ENCODE peak calls at places on chromosome 18, in eight cellular contexts. One of them, this sample, is unnamed.

GRCh38 chr18:72830109-72830508 is 37.7 kb downstream of the NETO1 start:
- DNase-seq in nephron progenitor cell: peak; percentile 85
- DNase-seq in foreskin keratinocyte: no peak
- DNase-seq in AG08395: no peak
- DNase-seq in stimulated activated CD8-positive, alpha-beta memory T cell treated with anti-CD3 and anti-CD28 coated beads, Interleukin-15, amount 100 ng/mL, for 1 hour: no peak
- DNase-seq in activated CD8-positive, alpha-beta memory T cell treated with anti-CD3 and anti-CD28 coated beads, Interleukin-2, amount 10 ng/mL, durations not matched to agents 7 days and 5 days: no peak
- DNase-seq in stimulated activated CD4-positive, alpha-beta T cell treated with anti-CD3 and anti-CD28 coated beads, Interleukin-2, amount 100 ng/mL, for 48 hours: no peak
- DNase-seq in choroid plexus epithelial cell: peak; percentile 26
- DNase-seq in this sample: no peak

GRCh38 chr18:39702888-39703287 is 2137.3 kb upstream of the CELF4 start:
- DNase-seq in stimulated activated CD8-positive, alpha-beta memory T cell treated with anti-CD3 and anti-CD28 coated beads, Interleukin-15, amount 100 ng/mL, for 1 hour: no peak
- DNase-seq in AG08395: no peak
- DNase-seq in nephron progenitor cell: no peak
- DNase-seq in choroid plexus epithelial cell: no peak
- DNase-seq in activated CD8-positive, alpha-beta memory T cell treated with anti-CD3 and anti-CD28 coated beads, Interleukin-2, amount 10 ng/mL, durations not matched to agents 7 days and 5 days: no peak
- DNase-seq in foreskin keratinocyte: no peak
- DNase-seq in stimulated activated CD4-positive, alpha-beta T cell treated with anti-CD3 and anti-CD28 coated beads, Interleukin-2, amount 100 ng/mL, for 48 hours: no peak
- DNase-seq in this sample: no peak

GRCh38 chr18:50011813-50012445 is 183.0 kb downstream of the MYO5B start:
- DNase-seq in activated CD8-positive, alpha-beta memory T cell treated with anti-CD3 and anti-CD28 coated beads, Interleukin-2, amount 10 ng/mL, durations not matched to agents 7 days and 5 days: no peak
- DNase-seq in nephron progenitor cell: no peak
- DNase-seq in choroid plexus epithelial cell: peak; percentile 96
- DNase-seq in stimulated activated CD8-positive, alpha-beta memory T cell treated with anti-CD3 and anti-CD28 coated beads, Interleukin-15, amount 100 ng/mL, for 1 hour: no peak
- DNase-seq in AG08395: peak; percentile 31
- DNase-seq in stimulated activated CD4-positive, alpha-beta T cell treated with anti-CD3 and anti-CD28 coated beads, Interleukin-2, amount 100 ng/mL, for 48 hours: no peak
- DNase-seq in foreskin keratinocyte: no peak
- DNase-seq in this sample: no peak

GRCh38 chr18:74840492-74841167 is 243.0 kb downstream of the ZNF407 start:
- DNase-seq in stimulated activated CD4-positive, alpha-beta T cell treated with anti-CD3 and anti-CD28 coated beads, Interleukin-2, amount 100 ng/mL, for 48 hours: no peak
- DNase-seq in activated CD8-positive, alpha-beta memory T cell treated with anti-CD3 and anti-CD28 coated beads, Interleukin-2, amount 10 ng/mL, durations not matched to agents 7 days and 5 days: no peak
- DNase-seq in nephron progenitor cell: no peak
- DNase-seq in stimulated activated CD8-positive, alpha-beta memory T cell treated with anti-CD3 and anti-CD28 coated beads, Interleukin-15, amount 100 ng/mL, for 1 hour: no peak
- DNase-seq in choroid plexus epithelial cell: peak; percentile 65
- DNase-seq in foreskin keratinocyte: no peak
- DNase-seq in AG08395: peak; percentile 52
- DNase-seq in this sample: peak; percentile 66

GRCh38 chr18:26335139-26335933 is 109.1 kb downstream of the TAF4B start:
- DNase-seq in stimulated activated CD8-positive, alpha-beta memory T cell treated with anti-CD3 and anti-CD28 coated beads, Interleukin-15, amount 100 ng/mL, for 1 hour: no peak
- DNase-seq in stimulated activated CD4-positive, alpha-beta T cell treated with anti-CD3 and anti-CD28 coated beads, Interleukin-2, amount 100 ng/mL, for 48 hours: no peak
- DNase-seq in nephron progenitor cell: no peak
- DNase-seq in choroid plexus epithelial cell: peak; percentile 24
- DNase-seq in foreskin keratinocyte: no peak
- DNase-seq in AG08395: no peak
- DNase-seq in activated CD8-positive, alpha-beta memory T cell treated with anti-CD3 and anti-CD28 coated beads, Interleukin-2, amount 10 ng/mL, durations not matched to agents 7 days and 5 days: no peak
- DNase-seq in this sample: no peak

GRCh38 chr18:71442830-71443229 is 1101.3 kb downstream of the CBLN2 start:
- DNase-seq in foreskin keratinocyte: no peak
- DNase-seq in AG08395: no peak
- DNase-seq in stimulated activated CD4-positive, alpha-beta T cell treated with anti-CD3 and anti-CD28 coated beads, Interleukin-2, amount 100 ng/mL, for 48 hours: no peak
- DNase-seq in choroid plexus epithelial cell: peak; percentile 50
- DNase-seq in nephron progenitor cell: no peak
- DNase-seq in activated CD8-positive, alpha-beta memory T cell treated with anti-CD3 and anti-CD28 coated beads, Interleukin-2, amount 10 ng/mL, durations not matched to agents 7 days and 5 days: no peak
- DNase-seq in stimulated activated CD8-positive, alpha-beta memory T cell treated with anti-CD3 and anti-CD28 coated beads, Interleukin-15, amount 100 ng/mL, for 1 hour: no peak
- DNase-seq in this sample: no peak

GRCh38 chr18:9008709-9009635 is 93.5 kb upstream of the NDUFV2 start:
- DNase-seq in nephron progenitor cell: no peak
- DNase-seq in AG08395: no peak
- DNase-seq in foreskin keratinocyte: no peak
- DNase-seq in stimulated activated CD8-positive, alpha-beta memory T cell treated with anti-CD3 and anti-CD28 coated beads, Interleukin-15, amount 100 ng/mL, for 1 hour: no peak
- DNase-seq in activated CD8-positive, alpha-beta memory T cell treated with anti-CD3 and anti-CD28 coated beads, Interleukin-2, amount 10 ng/mL, durations not matched to agents 7 days and 5 days: no peak
- DNase-seq in choroid plexus epithelial cell: no peak
- DNase-seq in stimulated activated CD4-positive, alpha-beta T cell treated with anti-CD3 and anti-CD28 coated beads, Interleukin-2, amount 100 ng/mL, for 48 hours: no peak
- DNase-seq in this sample: no peak

GRCh38 chr18:22704627-22704918 is 228.6 kb upstream of the RBBP8 start:
- DNase-seq in AG08395: no peak
- DNase-seq in stimulated activated CD4-positive, alpha-beta T cell treated with anti-CD3 and anti-CD28 coated beads, Interleukin-2, amount 100 ng/mL, for 48 hours: no peak
- DNase-seq in stimulated activated CD8-positive, alpha-beta memory T cell treated with anti-CD3 and anti-CD28 coated beads, Interleukin-15, amount 100 ng/mL, for 1 hour: no peak
- DNase-seq in activated CD8-positive, alpha-beta memory T cell treated with anti-CD3 and anti-CD28 coated beads, Interleukin-2, amount 10 ng/mL, durations not matched to agents 7 days and 5 days: no peak
- DNase-seq in nephron progenitor cell: no peak
- DNase-seq in choroid plexus epithelial cell: no peak
- DNase-seq in foreskin keratinocyte: no peak
- DNase-seq in this sample: no peak

GRCh38 chr18:63970803-63971191 is 916 bp downstream of the SERPINB8 start:
- DNase-seq in nephron progenitor cell: peak; percentile 57
- DNase-seq in choroid plexus epithelial cell: no peak
- DNase-seq in foreskin keratinocyte: no peak
- DNase-seq in activated CD8-positive, alpha-beta memory T cell treated with anti-CD3 and anti-CD28 coated beads, Interleukin-2, amount 10 ng/mL, durations not matched to agents 7 days and 5 days: no peak
- DNase-seq in AG08395: peak; percentile 47
- DNase-seq in stimulated activated CD8-positive, alpha-beta memory T cell treated with anti-CD3 and anti-CD28 coated beads, Interleukin-15, amount 100 ng/mL, for 1 hour: no peak
- DNase-seq in stimulated activated CD4-positive, alpha-beta T cell treated with anti-CD3 and anti-CD28 coated beads, Interleukin-2, amount 100 ng/mL, for 48 hours: no peak
- DNase-seq in this sample: peak; percentile 80

GRCh38 chr18:62524443-62525200 is 1.8 kb downstream of the ZCCHC2 start:
- DNase-seq in foreskin keratinocyte: no peak
- DNase-seq in stimulated activated CD4-positive, alpha-beta T cell treated with anti-CD3 and anti-CD28 coated beads, Interleukin-2, amount 100 ng/mL, for 48 hours: peak; percentile 52
- DNase-seq in activated CD8-positive, alpha-beta memory T cell treated with anti-CD3 and anti-CD28 coated beads, Interleukin-2, amount 10 ng/mL, durations not matched to agents 7 days and 5 days: peak; percentile 70
- DNase-seq in choroid plexus epithelial cell: peak; percentile 52
- DNase-seq in nephron progenitor cell: peak; percentile 71
- DNase-seq in AG08395: peak; percentile 47
- DNase-seq in stimulated activated CD8-positive, alpha-beta memory T cell treated with anti-CD3 and anti-CD28 coated beads, Interleukin-15, amount 100 ng/mL, for 1 hour: peak; percentile 24
- DNase-seq in this sample: peak; percentile 53

GRCh38 chr18:58315739-58316215 is 271.8 kb downstream of the NEDD4L start:
- DNase-seq in stimulated activated CD8-positive, alpha-beta memory T cell treated with anti-CD3 and anti-CD28 coated beads, Interleukin-15, amount 100 ng/mL, for 1 hour: no peak
- DNase-seq in stimulated activated CD4-positive, alpha-beta T cell treated with anti-CD3 and anti-CD28 coated beads, Interleukin-2, amount 100 ng/mL, for 48 hours: no peak
- DNase-seq in choroid plexus epithelial cell: no peak
- DNase-seq in AG08395: no peak
- DNase-seq in activated CD8-positive, alpha-beta memory T cell treated with anti-CD3 and anti-CD28 coated beads, Interleukin-2, amount 10 ng/mL, durations not matched to agents 7 days and 5 days: no peak
- DNase-seq in foreskin keratinocyte: peak; percentile 71
- DNase-seq in nephron progenitor cell: no peak
- DNase-seq in this sample: peak; percentile 72

GRCh38 chr18:36297419-36298112 is at the start of gene FHOD3:
- DNase-seq in foreskin keratinocyte: no peak
- DNase-seq in stimulated activated CD4-positive, alpha-beta T cell treated with anti-CD3 and anti-CD28 coated beads, Interleukin-2, amount 100 ng/mL, for 48 hours: no peak
- DNase-seq in choroid plexus epithelial cell: peak; percentile 36
- DNase-seq in stimulated activated CD8-positive, alpha-beta memory T cell treated with anti-CD3 and anti-CD28 coated beads, Interleukin-15, amount 100 ng/mL, for 1 hour: no peak
- DNase-seq in nephron progenitor cell: peak; percentile 87
- DNase-seq in AG08395: peak; percentile 84
- DNase-seq in activated CD8-positive, alpha-beta memory T cell treated with anti-CD3 and anti-CD28 coated beads, Interleukin-2, amount 10 ng/mL, durations not matched to agents 7 days and 5 days: no peak
- DNase-seq in this sample: no peak

GRCh38 chr18:28459587-28459986 is 282.7 kb upstream of the CDH2 start:
- DNase-seq in nephron progenitor cell: no peak
- DNase-seq in stimulated activated CD4-positive, alpha-beta T cell treated with anti-CD3 and anti-CD28 coated beads, Interleukin-2, amount 100 ng/mL, for 48 hours: no peak
- DNase-seq in foreskin keratinocyte: no peak
- DNase-seq in stimulated activated CD8-positive, alpha-beta memory T cell treated with anti-CD3 and anti-CD28 coated beads, Interleukin-15, amount 100 ng/mL, for 1 hour: no peak
- DNase-seq in AG08395: no peak
- DNase-seq in choroid plexus epithelial cell: peak; percentile 1
- DNase-seq in activated CD8-positive, alpha-beta memory T cell treated with anti-CD3 and anti-CD28 coated beads, Interleukin-2, amount 10 ng/mL, durations not matched to agents 7 days and 5 days: no peak
- DNase-seq in this sample: no peak

GRCh38 chr18:58937204-58937603 is 72.5 kb downstream of the ZNF532 start:
- DNase-seq in stimulated activated CD4-positive, alpha-beta T cell treated with anti-CD3 and anti-CD28 coated beads, Interleukin-2, amount 100 ng/mL, for 48 hours: no peak
- DNase-seq in nephron progenitor cell: no peak
- DNase-seq in foreskin keratinocyte: peak; percentile 7
- DNase-seq in choroid plexus epithelial cell: peak; percentile 74
- DNase-seq in stimulated activated CD8-positive, alpha-beta memory T cell treated with anti-CD3 and anti-CD28 coated beads, Interleukin-15, amount 100 ng/mL, for 1 hour: no peak
- DNase-seq in AG08395: peak; percentile 40
- DNase-seq in activated CD8-positive, alpha-beta memory T cell treated with anti-CD3 and anti-CD28 coated beads, Interleukin-2, amount 10 ng/mL, durations not matched to agents 7 days and 5 days: no peak
- DNase-seq in this sample: peak; percentile 33

GRCh38 chr18:53795061-53795460 is 429.4 kb downstream of the MBD2 start:
- DNase-seq in activated CD8-positive, alpha-beta memory T cell treated with anti-CD3 and anti-CD28 coated beads, Interleukin-2, amount 10 ng/mL, durations not matched to agents 7 days and 5 days: no peak
- DNase-seq in nephron progenitor cell: no peak
- DNase-seq in choroid plexus epithelial cell: peak; percentile 66
- DNase-seq in AG08395: no peak
- DNase-seq in stimulated activated CD4-positive, alpha-beta T cell treated with anti-CD3 and anti-CD28 coated beads, Interleukin-2, amount 100 ng/mL, for 48 hours: no peak
- DNase-seq in foreskin keratinocyte: no peak
- DNase-seq in stimulated activated CD8-positive, alpha-beta memory T cell treated with anti-CD3 and anti-CD28 coated beads, Interleukin-15, amount 100 ng/mL, for 1 hour: no peak
- DNase-seq in this sample: peak; percentile 48